ENCODE peak calls at places on chromosome 9, in four cellular contexts. S is HepG2, X is SK-N-SH, I is WTC11. A is an unnamed sample.

GRCh38 chr9:71685394-71685793 is 82.9 kb downstream of the CEMIP2 start:
- DNase-seq in S (no peak), X (no peak), I (no peak), A (no peak)

GRCh38 chr9:126417007-126417406 is 90.4 kb downstream of the MVB12B start:
- DNase-seq in I (no peak), X (no peak), S (no peak), A (no peak)

GRCh38 chr9:69546265-69546664 is 125.9 kb downstream of the APBA1 start:
- DNase-seq in I (peak), S (peak), X (peak), A (no peak)

GRCh38 chr9:101536351-101536750 is 2.7 kb downstream of the RNF20 start:
- DNase-seq in X (no peak), S (no peak), I (no peak), A (no peak)

GRCh38 chr9:12794024-12794799 is 19.4 kb downstream of the LURAP1L start:
- DNase-seq in X (no peak), S (peak), I (no peak), A (no peak)

GRCh38 chr9:108634164-108634563 is 221.6 kb downstream of the ACTL7B start:
- DNase-seq in I (no peak), X (no peak), S (no peak), A (no peak)

GRCh38 chr9:114002986-114003740 is 74.9 kb downstream of the AMBP start:
- DNase-seq in I (peak), S (no peak), X (no peak), A (no peak)

GRCh38 chr9:101707708-101708107 is 30.7 kb downstream of the GRIN3A start:
- DNase-seq in S (no peak), I (no peak), X (no peak), A (no peak)

GRCh38 chr9:81372628-81373191 is 316.6 kb downstream of the TLE1 start:
- DNase-seq in S (no peak), X (no peak), I (no peak), A (no peak)

GRCh38 chr9:112971415-112971814 is 40.6 kb downstream of the ZNF883 start:
- DNase-seq in S (peak), I (peak), X (peak), A (no peak)

GRCh38 chr9:81685763-81686613 is 3.4 kb downstream of the TLE1 start:
- DNase-seq in S (peak), X (no peak), I (no peak), A (no peak)

GRCh38 chr9:31394040-31394473 is 990.4 kb upstream of the ACO1 start:
- DNase-seq in S (no peak), X (no peak), I (no peak), A (no peak)

GRCh38 chr9:131097948-131098278 is 1.6 kb downstream of the AIF1L start:
- DNase-seq in I (no peak), S (no peak), X (no peak), A (no peak)

GRCh38 chr9:726005-726404 is 115.5 kb upstream of the DMRT1 start:
- DNase-seq in X (no peak), I (no peak), S (no peak), A (no peak)

GRCh38 chr9:137454506-137455360 is 4.4 kb downstream of the NSMF start:
- DNase-seq in I (peak), S (peak), X (peak), A (no peak)

GRCh38 chr9:127583605-127584053 is 28.4 kb upstream of the STXBP1 start:
- DNase-seq in S (no peak), I (no peak), X (no peak), A (no peak)

GRCh38 chr9:23783509-23783908 is 42.5 kb downstream of the ELAVL2 start:
- DNase-seq in X (peak), S (no peak), I (no peak), A (no peak)

GRCh38 chr9:80496901-80497565 is 925.3 kb downstream of the TLE4 start:
- DNase-seq in I (no peak), X (no peak), S (no peak), A (no peak)

GRCh38 chr9:15317836-15318235 is 10.8 kb upstream of the TTC39B start:
- DNase-seq in I (no peak), X (no peak), S (no peak), A (no peak)

GRCh38 chr9:137975936-137976565 is 98.5 kb downstream of the CACNA1B start:
- DNase-seq in I (no peak), S (no peak), X (no peak), A (no peak)

GRCh38 chr9:87445646-87446045 is 52.0 kb upstream of the DAPK1 start:
- DNase-seq in X (no peak), S (no peak), I (peak), A (peak)

GRCh38 chr9:36118706-36119105 is 17.8 kb upstream of the GLIPR2 start:
- DNase-seq in X (no peak), S (no peak), I (no peak), A (no peak)

DNA sequence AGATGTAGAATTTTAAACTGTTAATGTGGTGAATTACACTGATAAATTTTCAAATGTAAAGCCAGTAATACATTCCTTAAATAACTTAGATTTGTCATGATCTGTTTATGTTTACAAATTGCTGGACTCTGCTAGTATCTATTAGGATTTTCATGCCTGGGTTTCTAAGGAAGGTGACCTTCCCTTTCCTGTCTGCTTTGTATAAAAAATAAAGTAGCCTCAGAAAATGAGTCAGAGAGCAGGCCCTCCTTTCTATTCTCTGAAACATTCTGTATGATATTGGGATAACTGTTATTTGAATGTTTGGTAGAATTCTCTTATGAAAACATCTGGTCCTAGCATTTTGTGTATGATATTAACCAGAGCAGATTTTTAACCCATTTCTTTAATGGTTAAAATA is 255.3 kb downstream of the SYK start:
- DNase-seq in S (no peak), I (no peak), X (no peak), A (no peak)
- TF ChIP-seq FOXJ3 in S (no peak), I (no peak), X (no peak), A (no peak)

DNA sequence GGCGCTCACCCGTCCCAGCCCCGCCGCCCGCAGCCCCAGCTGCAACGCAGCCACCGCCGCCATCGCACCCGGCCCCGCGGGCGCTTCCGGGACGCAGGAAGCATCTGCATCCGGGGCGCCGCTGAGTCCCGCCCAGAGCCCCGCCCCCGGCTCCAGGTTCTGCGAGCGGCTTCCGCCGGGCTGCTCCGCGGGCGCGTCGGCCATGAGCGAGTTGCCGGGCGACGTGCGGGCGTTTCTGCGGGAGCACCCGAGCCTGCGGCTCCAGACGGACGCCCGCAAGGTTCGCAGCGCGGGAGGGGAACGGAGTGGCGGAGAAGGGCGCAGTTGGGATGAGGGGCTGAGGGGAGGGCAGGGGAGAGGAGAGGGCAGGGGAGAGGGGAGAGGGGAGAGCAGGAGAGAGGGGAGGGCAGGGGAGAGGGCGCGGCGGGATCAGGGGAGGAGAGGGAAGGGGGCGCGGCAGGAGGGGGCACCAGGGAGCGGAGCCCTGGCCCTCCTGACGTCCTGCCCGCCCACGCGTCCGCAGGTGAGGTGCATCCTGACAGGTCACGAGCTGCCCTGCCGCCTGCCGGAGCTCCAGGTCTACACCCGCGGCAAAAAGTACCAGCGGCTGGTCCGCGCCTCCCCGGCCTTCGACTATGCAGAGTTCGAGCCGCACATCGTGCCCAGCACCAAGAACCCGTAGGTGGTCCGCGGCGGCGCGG is at the start of the genes SURF1 and SURF2:
- DNase-seq in I (peak), X (peak), S (peak), A (peak)
- TF ChIP-seq FOXJ3 in I (no peak), X (no peak), S (no peak), A (no peak)

DNA sequence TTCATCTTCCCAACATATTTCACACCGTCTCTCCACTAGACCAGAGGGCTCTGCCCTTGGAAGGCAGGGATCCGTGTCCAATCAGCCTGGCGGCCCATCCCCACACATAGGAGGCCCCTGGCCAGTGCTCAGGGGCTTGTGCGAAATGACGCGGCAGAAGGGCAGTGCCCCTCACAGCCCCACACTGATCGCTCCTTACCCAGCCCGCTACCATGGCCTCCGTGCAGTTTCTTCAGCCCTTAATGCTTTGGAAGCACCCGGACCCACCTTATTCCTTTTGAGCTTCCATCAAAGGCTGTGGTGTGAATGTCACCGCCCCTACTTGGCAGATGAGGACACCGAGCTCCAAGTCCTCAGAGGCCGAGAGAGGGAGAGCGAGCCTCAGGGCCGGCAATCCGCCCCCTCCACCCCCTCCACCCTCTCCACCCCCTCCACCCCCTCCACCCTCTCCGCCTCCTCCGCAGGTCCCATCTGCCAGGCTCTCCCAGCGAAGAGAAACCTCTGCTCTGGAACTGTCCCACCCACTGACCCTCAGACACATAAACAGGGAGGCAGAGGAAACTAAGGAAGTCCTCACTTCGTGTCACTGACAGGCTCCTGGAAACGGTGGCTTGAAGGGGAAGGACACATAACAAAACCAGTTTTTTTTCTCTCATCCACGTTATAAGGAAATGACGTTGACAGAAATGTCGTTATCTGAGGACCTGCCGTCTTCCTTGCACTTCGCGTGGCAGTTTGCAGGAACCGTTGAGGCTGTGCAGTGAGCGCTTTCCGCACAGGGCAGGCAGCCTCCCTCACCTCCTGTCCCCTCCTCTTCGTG is 13.9 kb downstream of the QSOX2 start:
- DNase-seq in S (no peak), I (no peak), X (no peak), A (peak)
- TF ChIP-seq FOXJ3 in S (no peak), I (no peak), X (no peak), A (no peak)

DNA sequence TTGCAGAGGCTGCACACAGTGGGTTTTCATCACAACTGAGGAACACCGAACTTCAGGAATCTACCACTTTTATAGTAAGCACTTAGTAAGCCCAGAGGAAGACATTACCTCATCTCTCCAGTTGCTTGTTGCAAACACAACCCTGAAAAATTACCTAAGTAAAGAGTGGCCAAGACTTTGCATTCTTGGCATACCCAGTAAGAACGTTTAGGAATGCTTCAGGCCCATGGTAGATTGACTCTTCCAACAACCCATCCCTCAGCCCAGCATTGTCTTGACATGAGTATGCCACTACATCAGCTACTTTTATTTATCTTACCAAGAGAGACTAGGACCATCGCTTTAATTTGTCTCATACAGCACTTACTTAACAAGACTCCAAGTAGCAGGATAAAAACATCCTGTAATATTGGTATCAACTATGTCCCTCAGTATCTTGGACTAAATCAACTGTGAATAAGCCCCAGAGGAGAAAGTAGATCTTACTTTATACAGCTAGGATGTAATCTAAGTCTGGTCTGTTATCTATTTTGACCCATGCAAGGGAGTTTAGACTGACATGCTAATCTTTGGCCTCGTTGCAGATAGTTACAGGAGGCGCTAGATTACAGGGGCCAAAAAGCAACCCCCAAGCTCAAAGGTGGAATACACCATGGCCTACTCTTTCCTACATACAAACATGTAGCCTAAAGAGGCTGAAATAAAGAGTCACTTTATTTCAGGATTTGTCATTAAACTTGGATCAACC is 114.9 kb downstream of the INVS start:
- DNase-seq in S (no peak), X (no peak), I (no peak), A (peak)
- TF ChIP-seq FOXJ3 in S (no peak), X (no peak), I (no peak), A (no peak)

A was measured in K562.